ENCODE peak calls at places on chromosomes 4 and X, in ten cellular contexts. T is right lobe of liver; B is adipocyte; J is transverse colon; P is NT2/D1; G is tibial nerve; F is IMR-90; V is CD8-positive, alpha-beta T cell; L is tibial artery; U is ovary. E is an unnamed sample. For H3K4me1 and H3K27me3, the result is how much of the 10 kb centered on the place peaks cover.

GRCh38 chr4:40656221-40656863 is 26.7 kb upstream of the RBM47 start:
- DNase-seq in L (no peak), J (peak), V (no peak), U (no peak), F (no peak), P (no peak), T (no peak), G (no peak), B (no peak), E (no peak)

GRCh38 chr4:170391066-170391754 is 301.5 kb upstream of the AADAT start:
- DNase-seq in U (no peak), G (no peak), F (peak), L (no peak), B (peak), T (no peak), V (no peak), P (no peak), J (no peak), E (no peak)

GRCh38 chr4:98746530-98746929 is 88.1 kb upstream of the TSPAN5 start:
- DNase-seq in J (peak), B (peak), V (no peak), P (no peak), L (no peak), U (no peak), F (peak), G (no peak), T (no peak), E (no peak)

GRCh38 chr4:24266951-24267577 is 317.3 kb downstream of the DHX15 start:
- DNase-seq in L (no peak), G (no peak), V (no peak), T (no peak), F (peak), B (no peak), P (no peak), J (no peak), U (no peak), E (no peak)

GRCh38 chr4:80540349-80540748 is 204.8 kb downstream of the CFAP299 start:
- DNase-seq in J (no peak), B (peak), T (no peak), U (no peak), G (no peak), P (no peak), L (no peak), F (no peak), V (no peak), E (no peak)

GRCh38 chr4:4625488-4625887 is 83.6 kb upstream of the STX18 start:
- DNase-seq in J (no peak), B (peak), T (no peak), L (no peak), P (no peak), F (peak), V (no peak), U (no peak), G (no peak), E (no peak)

GRCh38 chr4:57426779-57427395 is 316.7 kb upstream of the IGFBP7 start:
- DNase-seq in G (peak), B (peak), U (peak), J (peak), F (peak), V (no peak), L (peak), T (peak), P (peak), E (peak)

GRCh38 chrX:136065044-136065671 is 79.9 kb downstream of the SLC9A6 start:
- DNase-seq in B (peak), F (peak), P (no peak), L (peak), T (peak), J (no peak), V (no peak), U (no peak), G (peak), E (peak)

GRCh38 chr4:140302151-140302859 is 71.1 kb upstream of the SCOC start:
- DNase-seq in T (no peak), B (no peak), P (no peak), L (no peak), G (no peak), V (no peak), U (no peak), F (no peak), J (no peak), E (no peak)

GRCh38 chr4:17884063-17884462 is 73.3 kb downstream of the NCAPG start:
- DNase-seq in P (no peak), U (no peak), F (peak), J (no peak), L (no peak), V (no peak), G (no peak), B (peak), T (no peak), E (no peak)

GRCh38 chrX:70439016-70439415 is 5.6 kb upstream of the DLG3 start:
- DNase-seq in V (no peak), P (no peak), F (no peak), G (no peak), L (no peak), U (no peak), T (no peak), J (no peak), B (no peak), E (no peak)

GRCh38 chr4:169823685-169824084 is 65.9 kb upstream of the HPF1 start:
- DNase-seq in U (no peak), L (no peak), G (no peak), V (no peak), B (peak), P (peak), J (peak), T (peak), F (peak), E (no peak)

GRCh38 chr4:180913750-180914149 is 1329.5 kb upstream of the TENM3 start:
- DNase-seq in F (peak), B (peak), V (no peak), T (no peak), G (no peak), U (no peak), J (no peak), L (no peak), P (no peak), E (no peak)

GRCh38 chr4:163631288-163631687 is 136.8 kb downstream of the TMA16 start:
- DNase-seq in T (no peak), V (no peak), B (no peak), F (no peak), U (no peak), L (no peak), J (no peak), G (no peak), P (no peak), E (no peak)

GRCh38 chrX:12978205-12979010 is 3.5 kb downstream of the TMSB4X start:
- DNase-seq in B (peak), V (peak), P (no peak), T (no peak), U (peak), J (peak), L (no peak), G (no peak), F (peak), E (peak)

GRCh38 chrX:20265221-20265725 is 1.4 kb downstream of the RPS6KA3 start:
- DNase-seq in V (peak), P (no peak), F (peak), T (peak), J (peak), B (peak), U (peak), L (peak), G (peak), E (peak)

GRCh38 chrX:150546711-150547153 is 21.7 kb upstream of the MTM1 start:
- DNase-seq in G (no peak), T (peak), F (no peak), B (no peak), U (peak), V (peak), P (no peak), L (peak), J (no peak), E (no peak)

GRCh38 chrX:15721911-15722310 is 16.2 kb upstream of the CA5B start:
- DNase-seq in G (no peak), V (no peak), B (peak), T (no peak), P (no peak), U (no peak), L (no peak), F (peak), J (no peak), E (no peak)

GRCh38 chr4:100081511-100081910 is 108.8 kb downstream of the DDIT4L start:
- DNase-seq in T (no peak), U (no peak), J (no peak), F (no peak), P (no peak), L (no peak), G (no peak), B (no peak), V (no peak), E (no peak)
- H3K4me1 ChIP-seq in T (under half), U (under half), J (under half), F (under half), P (under half), L (under half), G (under half), B (under half), V (under half), E (under half)

GRCh38 chrX:108267561-108267960 is 170.7 kb downstream of the COL4A6 start:
- DNase-seq in P (no peak), V (no peak), G (no peak), U (no peak), J (no peak), B (peak), L (no peak), T (no peak), F (no peak), E (no peak)

GRCh38 chrX:108271397-108271787 is 166.8 kb downstream of the COL4A6 start:
- DNase-seq in V (no peak), T (no peak), F (no peak), U (no peak), G (no peak), L (no peak), J (no peak), B (no peak), P (no peak), E (no peak)

GRCh38 chrX:108270280-108270679 is 167.9 kb downstream of the COL4A6 start:
- DNase-seq in L (no peak), V (no peak), U (no peak), J (no peak), G (no peak), P (no peak), B (no peak), F (no peak), T (no peak), E (no peak)

GRCh38 chrX:108268434-108269080 is 169.7 kb downstream of the COL4A6 start:
- DNase-seq in P (no peak), B (no peak), L (no peak), U (no peak), T (no peak), G (no peak), F (no peak), V (no peak), J (no peak), E (no peak)

GRCh38 chrX:108270739-108271396 is 167.4 kb downstream of the COL4A6 start:
- DNase-seq in U (no peak), T (no peak), P (no peak), J (no peak), B (peak), L (no peak), F (peak), G (no peak), V (no peak), E (no peak)
- H3K27me3 ChIP-seq in U (under half), T (under half), P (under half), J (under half), B (under half), L (under half), F (under half), G (under half), V (under half), E (under half)

GRCh38 chr4:84955168-84955567 is 11.3 kb downstream of the WDFY3 start:
- DNase-seq in G (no peak), T (no peak), V (no peak), J (no peak), U (no peak), B (no peak), F (no peak), L (no peak), P (no peak), E (no peak)
- H3K4me1 ChIP-seq in G (under half), T (under half), V (under half), J (under half), U (under half), B (under half), F (under half), L (under half), P (under half), E (under half)

DNA sequence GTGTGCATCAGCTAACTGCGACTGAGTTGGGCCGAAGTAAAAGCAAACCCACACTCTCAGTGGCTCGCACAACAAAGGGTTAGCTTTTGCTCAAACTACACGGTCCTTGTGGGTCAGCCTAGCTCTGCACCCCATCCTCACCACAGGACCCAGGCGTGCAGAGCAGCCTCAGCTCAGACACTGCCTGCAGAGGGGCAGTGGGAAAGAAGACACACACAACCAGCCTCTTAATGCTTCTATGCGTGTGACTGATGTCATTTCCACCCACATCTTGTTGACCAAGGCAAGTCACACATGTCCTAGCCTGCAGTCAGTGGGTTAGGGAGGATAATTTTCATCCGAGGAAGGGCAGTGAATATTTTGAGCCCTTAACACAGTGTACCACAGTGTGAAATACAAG is 40.5 kb downstream of the HMGB2 start:
- DNase-seq in F (no peak), P (no peak), V (no peak), L (no peak), T (no peak), B (no peak), U (no peak), G (no peak), J (no peak), E (no peak)
- H3K27me3 ChIP-seq in F (under half), P (under half), V (under half), L (under half), T (under half), B (under half), U (under half), G (under half), J (under half), E (under half)

GRCh38 chr4:145888393-145888792 is 50.2 kb downstream of the ZNF827 start:
- DNase-seq in P (no peak), B (no peak), L (no peak), T (no peak), V (no peak), U (no peak), G (no peak), J (no peak), F (no peak), E (no peak)
- H3K4me1 ChIP-seq in P (under half), B (under half), L (under half), T (under half), V (under half), U (under half), G (under half), J (under half), F (under half), E (under half)

DNA sequence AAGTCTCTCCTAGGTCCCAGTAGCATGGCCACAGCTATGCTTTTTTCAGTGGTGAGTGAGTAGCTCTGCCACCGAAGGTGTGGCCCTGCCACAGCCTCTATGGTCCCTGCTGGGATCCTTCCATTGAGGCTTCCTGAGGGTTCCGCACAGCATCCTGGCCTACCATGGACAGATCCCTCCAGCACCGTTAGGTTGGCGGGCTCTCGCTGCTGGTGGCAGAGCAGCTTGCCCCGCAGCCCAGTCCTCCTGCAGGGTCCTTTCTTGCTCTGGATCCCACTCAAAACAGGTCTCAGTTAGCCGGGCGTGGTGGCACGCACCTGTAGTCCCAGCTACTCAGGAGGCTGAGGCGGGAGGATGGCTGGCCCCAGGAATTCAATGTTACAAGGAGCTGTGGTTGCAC is 2.4 kb upstream of the PDZD4 start:
- DNase-seq in P (no peak), B (no peak), G (no peak), F (no peak), L (no peak), J (no peak), V (no peak), T (no peak), U (no peak), E (no peak)
- H3K27me3 ChIP-seq in P (under half), B (under half), G (under half), F (under half), L (under half), J (under half), V (under half), T (under half), U (under half), E (under half)

GRCh38 chrX:107445146-107445545 is 4.3 kb upstream of the FRMPD3 start:
- DNase-seq in G (no peak), B (no peak), J (no peak), V (no peak), U (no peak), T (no peak), P (no peak), L (no peak), F (no peak), E (no peak)
- H3K4me1 ChIP-seq in G (under half), B (under half), J (under half), V (under half), U (under half), T (under half), P (under half), L (under half), F (under half), E (under half)

GRCh38 chrX:137363559-137363958 is 202.4 kb upstream of the ZIC3 start:
- DNase-seq in L (no peak), B (no peak), V (no peak), P (no peak), G (no peak), F (no peak), T (no peak), J (no peak), U (no peak), E (no peak)
- H3K27me3 ChIP-seq in L (under half), B (under half), V (under half), P (under half), G (under half), F (under half), T (under half), J (under half), U (under half), E (under half)

E was measured in aorta.